ENCODE peak calls at places on chromosomes 11 and 22, in four cellular contexts. U is adrenal gland, F is IMR-90, N is uterus. A is an unnamed sample.

GRCh38 chr11:28529540-28530410 is 421.6 kb downstream of the METTL15 start:
- DNase-seq in F (peak; percentile 82), N (no peak), U (no peak), A (no peak)

GRCh38 chr11:6625832-6626420 is 6.7 kb upstream of the TPP1 start:
- DNase-seq in N (no peak), U (no peak), F (no peak), A (no peak)

GRCh38 chr22:49111085-49111484 is 716.6 kb downstream of the BRD1 start:
- DNase-seq in F (no peak), U (no peak), N (no peak), A (no peak)

GRCh38 chr22:49103314-49104052 is 724.2 kb downstream of the BRD1 start:
- DNase-seq in F (no peak), N (no peak), U (no peak), A (no peak)

GRCh38 chr11:13339196-13340153 is 61.9 kb downstream of the BMAL1 start:
- DNase-seq in U (peak; percentile 39), F (peak; percentile 98), N (no peak), A (no peak)

GRCh38 chr11:44559207-44559943 is 6.1 kb upstream of the CD82 start:
- DNase-seq in N (no peak), U (no peak), F (no peak), A (no peak)

GRCh38 chr11:133541331-133542095 is 9.2 kb upstream of the OPCML start:
- DNase-seq in N (no peak), F (no peak), U (no peak), A (no peak)

GRCh38 chr22:45302047-45302446 is 7.7 kb upstream of the FAM118A start:
- DNase-seq in N (no peak), F (peak; percentile 88), U (no peak), A (no peak)

GRCh38 chr22:42188808-42189447 is 58.3 kb upstream of the CYP2D6 start:
- DNase-seq in U (no peak), F (peak; percentile 55), N (no peak), A (no peak)

GRCh38 chr22:24685804-24686203 is 82.8 kb downstream of the GGT1 start:
- DNase-seq in F (no peak), N (no peak), U (no peak), A (no peak)

GRCh38 chr11:76073716-76074115 is 132.6 kb downstream of the WNT11 start:
- DNase-seq in F (peak; percentile 66), N (no peak), U (no peak), A (no peak)

GRCh38 chr11:103488579-103488978 is 379.4 kb downstream of the DYNC2H1 start:
- DNase-seq in U (no peak), F (no peak), N (no peak), A (no peak)

GRCh38 chr11:5275369-5276110 is 5.8 kb upstream of the HBE1 start:
- DNase-seq in F (no peak), U (no peak), N (no peak), A (no peak)

GRCh38 chr11:85976525-85976924 is 92.4 kb downstream of the PICALM start:
- DNase-seq in N (no peak), F (no peak), U (no peak), A (no peak)

GRCh38 chr11:72069787-72070251 is 10.5 kb downstream of the NUMA1 start:
- DNase-seq in U (peak; percentile 96), N (peak; percentile 86), F (peak; percentile 84), A (no peak)

DNA sequence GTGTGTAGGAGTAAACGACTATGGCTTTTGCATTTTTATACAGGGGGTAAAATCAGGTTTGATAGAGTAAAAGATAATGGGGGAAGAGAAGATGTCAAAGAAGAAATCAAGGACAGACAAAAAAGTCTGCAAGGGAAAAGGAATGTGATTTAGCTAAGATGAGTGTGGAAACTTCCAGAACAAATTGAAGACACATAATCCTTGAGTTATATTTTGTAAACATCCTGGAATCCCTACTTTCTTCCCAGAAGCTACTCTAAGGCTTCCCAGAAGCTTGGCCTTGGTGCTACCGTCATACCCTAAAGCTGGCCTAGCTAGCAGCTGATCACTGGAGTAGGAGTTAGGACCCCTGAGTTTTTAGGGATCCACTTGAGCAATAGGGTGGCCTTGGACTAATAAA is 82.4 kb downstream of the BLID start:
- DNase-seq in N (no peak), U (no peak), F (no peak), A (no peak)
- H3K27ac ChIP-seq in N (no peak overlapping the region), U (no peak overlapping the region), F (no peak overlapping the region), A (no peak overlapping the region)

GRCh38 chr22:40684728-40685127 is 5.4 kb downstream of the MCHR1 start:
- DNase-seq in F (no peak), U (no peak), N (no peak), A (no peak)
- H3K27ac ChIP-seq in F (no peak overlapping the region), U (no peak overlapping the region), N (no peak overlapping the region), A (no peak overlapping the region)

GRCh38 chr11:111702623-111703022 is 63.6 kb downstream of the PPP2R1B start:
- DNase-seq in U (no peak), N (no peak), F (no peak), A (no peak)

GRCh38 chr11:111707039-111707690 is 59.0 kb downstream of the PPP2R1B start:
- DNase-seq in F (peak; percentile 95), U (peak; percentile 39), N (peak; percentile 60), A (no peak)

DNA sequence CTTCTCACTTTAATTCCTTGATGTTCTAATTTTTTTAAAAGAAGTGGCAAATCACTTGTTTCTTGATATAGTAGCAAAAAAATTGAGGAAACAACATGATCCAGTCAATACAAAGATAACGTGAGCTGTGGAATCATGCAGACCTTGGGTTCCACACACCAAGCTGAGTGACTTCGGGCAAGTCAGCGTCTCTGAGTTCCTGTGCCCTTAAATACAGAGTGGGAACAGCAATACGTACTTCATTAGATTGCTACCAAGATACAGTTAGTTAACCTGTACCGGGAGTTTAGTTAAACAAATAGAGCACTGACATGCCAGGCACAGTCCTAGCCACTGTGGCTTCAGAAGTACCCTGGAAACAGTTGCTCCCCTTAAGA is 58.5 kb downstream of the PPP2R1B start:
- DNase-seq in N (no peak), F (no peak), U (no peak), A (no peak)
- H3K27ac ChIP-seq in N (no peak overlapping the region), F (no peak overlapping the region), U (no peak overlapping the region), A (peak overlapping the region; percentile 60)

DNA sequence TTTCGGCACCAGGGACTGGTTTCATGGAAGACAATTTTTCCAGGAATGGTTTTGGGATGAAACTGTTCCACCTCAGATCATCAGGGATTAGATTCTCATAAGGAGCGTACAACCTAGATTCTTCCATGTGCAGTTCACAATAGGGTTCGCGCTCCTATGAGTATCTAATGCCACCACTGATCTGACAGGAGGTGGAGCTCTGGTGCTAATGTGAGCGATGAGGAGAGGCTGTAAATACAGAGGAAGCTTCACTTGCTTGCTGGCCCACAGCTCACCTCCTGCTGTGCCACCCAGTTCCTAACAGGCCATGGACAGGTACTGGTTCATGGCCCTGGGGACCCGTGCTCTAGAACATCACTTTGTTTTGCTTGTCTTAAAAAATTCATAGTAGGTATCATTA is 41.8 kb upstream of the AMPD3 start:
- DNase-seq in U (peak; percentile 39), N (no peak), F (peak; percentile 22), A (peak; percentile 58)
- H3K27ac ChIP-seq in U (no peak overlapping the region), N (no peak overlapping the region), F (no peak overlapping the region), A (peak overlapping the region; percentile 70)

DNA sequence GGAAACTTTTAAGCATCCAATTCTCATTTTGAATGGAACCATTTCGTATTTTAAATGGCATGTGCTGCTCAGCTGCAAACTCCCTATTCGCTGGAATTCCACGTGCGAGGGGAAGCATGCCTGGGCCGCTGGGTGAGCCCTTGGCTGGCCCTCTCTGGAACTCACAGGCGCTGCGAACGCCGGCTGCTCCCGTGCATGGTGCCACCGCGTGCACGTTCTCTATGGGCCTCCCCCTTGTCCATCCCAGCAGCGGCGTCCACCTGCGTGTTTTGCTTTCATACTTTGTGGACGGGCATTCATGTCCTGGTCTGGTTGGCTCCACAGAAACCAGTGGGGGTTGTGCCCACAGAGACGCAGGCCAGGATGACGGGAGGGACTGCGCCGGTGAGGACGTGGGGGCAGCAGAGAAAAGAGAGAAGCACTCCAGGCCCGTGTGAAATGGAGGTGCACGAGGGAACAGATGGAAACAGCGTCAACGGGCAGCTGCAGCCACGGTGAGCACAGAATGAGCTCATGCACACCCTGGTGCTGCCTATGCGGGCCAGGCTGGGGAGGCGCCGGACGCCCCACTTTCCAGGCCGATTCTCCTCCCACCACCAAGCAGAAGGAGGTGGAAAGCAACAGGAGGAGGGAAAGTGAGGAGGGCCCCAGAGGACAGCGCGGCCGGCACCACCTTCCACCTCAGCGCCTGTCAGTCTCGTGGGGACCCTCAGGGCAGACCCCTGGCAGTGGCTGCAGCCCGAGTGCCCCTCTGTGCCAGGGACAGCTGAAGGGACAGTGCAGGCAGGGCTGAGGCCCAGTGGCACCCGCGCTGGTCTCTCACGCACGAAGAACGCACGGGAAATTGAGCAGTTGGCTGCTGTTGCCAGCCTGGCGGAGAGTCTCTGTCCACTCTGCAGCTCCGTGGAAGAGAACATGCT is 29.1 kb downstream of the TOLLIP start:
- DNase-seq in U (no peak), N (no peak), F (no peak), A (no peak)
- H3K27ac ChIP-seq in U (no peak overlapping the region), N (no peak overlapping the region), F (no peak overlapping the region), A (no peak overlapping the region)

GRCh38 chr11:65651339-65651588 is 11.5 kb downstream of the RELA start:
- DNase-seq in U (no peak), N (no peak), F (no peak), A (no peak)
- H3K27ac ChIP-seq in U (peak overlapping the region; percentile 97), N (peak overlapping the region; percentile 96), F (no peak overlapping the region), A (no peak overlapping the region)

GRCh38 chr11:111957663-111958415 is 20.7 kb downstream of the DIXDC1 start:
- DNase-seq in F (no peak), N (no peak), U (peak; percentile 62), A (no peak)

GRCh38 chr11:111963786-111964385 is 26.7 kb downstream of the DIXDC1 start:
- DNase-seq in F (peak; percentile 31), N (no peak), U (no peak), A (no peak)

GRCh38 chr11:111961389-111962300 is 24.5 kb downstream of the DIXDC1 start:
- DNase-seq in F (no peak), U (no peak), N (no peak), A (no peak)

GRCh38 chr11:111966678-111967077 is 29.5 kb downstream of the DIXDC1 start:
- DNase-seq in N (no peak), F (no peak), U (no peak), A (no peak)

DNA sequence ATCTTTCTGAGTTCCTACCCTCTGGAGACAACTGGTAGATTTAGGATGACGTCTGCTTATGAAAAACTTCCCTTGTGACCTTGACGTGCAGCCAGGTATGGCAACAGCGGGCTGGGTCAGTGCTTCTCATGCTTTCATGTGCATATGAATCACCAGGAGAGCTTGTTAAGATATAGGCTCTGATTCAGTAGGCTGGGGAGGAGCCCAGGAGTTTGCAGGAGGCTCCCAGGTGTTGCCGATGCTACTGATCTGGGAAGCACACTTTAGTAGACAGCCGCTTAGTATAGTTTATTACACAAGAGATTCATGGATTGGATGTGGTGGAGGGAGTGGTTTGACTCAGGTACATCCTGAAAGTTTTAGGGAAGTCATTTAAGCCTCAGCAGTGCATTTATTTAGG is 23.8 kb downstream of the DIXDC1 start:
- DNase-seq in U (peak; percentile 90), N (peak; percentile 71), F (no peak), A (no peak)
- H3K27ac ChIP-seq in U (peak overlapping the region; percentile 66), N (peak overlapping the region; percentile 59), F (no peak overlapping the region), A (no peak overlapping the region)

A was measured in caudate nucleus.